ENCODE peak calls at places on chromosomes 11 and 22, in six cellular contexts. A is EH; J is heart right ventricle; X is stimulated activated CD4-positive, alpha-beta T cell treated with anti-CD3 and anti-CD28 coated beads, Interleukin-1b, Interleukin-23, amount 100 ng/mL, for 1 hour; N is activated T-cell treated with anti-CD3 and anti-CD28 coated beads for 48 hours; K is DND-41. B is an unnamed sample.

GRCh38 chr11:112539741-112540140 is 279.1 kb upstream of the PLET1 start:
- DNase-seq in N (no peak), J (no peak), A (no peak), K (no peak), X (no peak), B (no peak)

GRCh38 chr22:47739216-47739615 is 976.8 kb downstream of the TBC1D22A start:
- DNase-seq in N (no peak), A (no peak), K (no peak), J (no peak), X (no peak), B (no peak)

GRCh38 chr11:37557990-37558389 is 960.0 kb upstream of the RAG2 start:
- DNase-seq in X (no peak), N (no peak), J (no peak), A (no peak), K (no peak), B (no peak)

GRCh38 chr11:19938051-19938856 is 222.0 kb downstream of the DBX1 start:
- DNase-seq in J (peak), N (peak), X (no peak), A (peak), K (peak), B (no peak)

GRCh38 chr11:124608146-124608545 is 3.1 kb upstream of the PANX3 start:
- DNase-seq in K (no peak), J (no peak), N (no peak), X (no peak), A (no peak), B (no peak)

GRCh38 chr22:41180926-41181325 is 24.2 kb upstream of the L3MBTL2 start:
- DNase-seq in K (no peak), N (no peak), J (no peak), A (no peak), X (no peak), B (no peak)

GRCh38 chr22:35589071-35589735 is 27.9 kb downstream of the MB start:
- DNase-seq in K (no peak), X (no peak), J (no peak), A (peak), N (no peak), B (peak)

GRCh38 chr11:83219095-83219494 is 25.6 kb downstream of the ANKRD42 start:
- DNase-seq in N (no peak), A (peak), J (no peak), X (no peak), K (no peak), B (no peak)

GRCh38 chr11:30876228-30876627 is 290.1 kb upstream of the MPPED2 start:
- DNase-seq in K (no peak), J (no peak), N (no peak), X (no peak), A (no peak), B (no peak)

GRCh38 chr11:121389651-121390050 is 62.5 kb upstream of the SORL1 start:
- DNase-seq in J (peak), N (no peak), K (no peak), A (no peak), X (no peak), B (no peak)

B was measured in GOT3.